ENCODE peak calls at places on chromosomes 4 and X, in seven cellular contexts. V is H9, M is neuronal stem cell, W is mesenchymal stem cell, L is mesendoderm, Q is trophoblast cell, P is H1. S is an unnamed sample.

GRCh38 chr4:86498560-86499166 is 95.5 kb upstream of the PTPN13 start:
- DNase-seq in L (peak; percentile 71), Q (no peak), M (no peak), W (peak; percentile 65), V (no peak), P (no peak), S (peak; percentile 68)

GRCh38 chr4:39998659-39999345 is 21.1 kb upstream of the PDS5A start:
- DNase-seq in P (no peak), V (no peak), M (no peak), Q (no peak), W (no peak), L (peak; percentile 86), S (no peak)

GRCh38 chr4:52076731-52077130 is 25.6 kb downstream of the SPATA18 start:
- DNase-seq in Q (peak; percentile 11), L (peak; percentile 76), P (peak; percentile 75), M (peak; percentile 35), V (peak; percentile 76), W (peak; percentile 46), S (no peak)

GRCh38 chrX:132071260-132071659 is 48.2 kb downstream of the STK26 start:
- DNase-seq in Q (no peak), P (no peak), M (no peak), W (peak; percentile 21), L (no peak), V (no peak), S (no peak)

GRCh38 chr4:38131371-38132139 is 171.4 kb downstream of the PTTG2 start:
- DNase-seq in W (peak; percentile 65), Q (peak; percentile 26), P (no peak), M (peak; percentile 37), L (peak; percentile 90), V (peak; percentile 77), S (no peak)

GRCh38 chr4:183906486-183906735 is 1.3 kb downstream of the STOX2 start:
- DNase-seq in Q (no peak), M (no peak), V (no peak), W (peak; percentile 1), P (no peak), L (no peak), S (no peak)

GRCh38 chr4:738781-739280 is 33.2 kb downstream of the PCGF3 start:
- DNase-seq in L (no peak), M (no peak), P (no peak), W (no peak), V (no peak), Q (no peak), S (no peak)

GRCh38 chrX:78934866-78935265 is 10.3 kb upstream of the P2RY10 start:
- DNase-seq in L (no peak), Q (no peak), M (no peak), V (no peak), W (no peak), P (no peak), S (no peak)

GRCh38 chr4:17398035-17398434 is 113.9 kb downstream of the QDPR start:
- DNase-seq in M (no peak), P (no peak), L (no peak), V (no peak), Q (no peak), W (no peak), S (no peak)

GRCh38 chr4:37446016-37446415 is 201.5 kb downstream of the NWD2 start:
- DNase-seq in P (no peak), L (no peak), M (no peak), W (no peak), V (no peak), Q (peak; percentile 58), S (no peak)

GRCh38 chr4:140982613-140983340 is 150.5 kb downstream of the RNF150 start:
- DNase-seq in Q (peak; percentile 2), M (no peak), L (no peak), V (no peak), W (no peak), P (no peak), S (peak; percentile 41)

GRCh38 chrX:47068214-47068613 is 10.0 kb upstream of the RGN start:
- DNase-seq in Q (no peak), V (no peak), L (no peak), P (no peak), M (no peak), W (no peak), S (no peak)

GRCh38 chrX:46257451-46257879 is 287.8 kb downstream of the ZNF674 start:
- DNase-seq in M (no peak), P (no peak), L (no peak), V (no peak), Q (no peak), W (no peak), S (no peak)

GRCh38 chr4:185914583-185915199 is 102.7 kb upstream of the SORBS2 start:
- DNase-seq in V (no peak), M (no peak), W (peak; percentile 88), Q (no peak), P (no peak), L (no peak), S (peak; percentile 82)

DNA sequence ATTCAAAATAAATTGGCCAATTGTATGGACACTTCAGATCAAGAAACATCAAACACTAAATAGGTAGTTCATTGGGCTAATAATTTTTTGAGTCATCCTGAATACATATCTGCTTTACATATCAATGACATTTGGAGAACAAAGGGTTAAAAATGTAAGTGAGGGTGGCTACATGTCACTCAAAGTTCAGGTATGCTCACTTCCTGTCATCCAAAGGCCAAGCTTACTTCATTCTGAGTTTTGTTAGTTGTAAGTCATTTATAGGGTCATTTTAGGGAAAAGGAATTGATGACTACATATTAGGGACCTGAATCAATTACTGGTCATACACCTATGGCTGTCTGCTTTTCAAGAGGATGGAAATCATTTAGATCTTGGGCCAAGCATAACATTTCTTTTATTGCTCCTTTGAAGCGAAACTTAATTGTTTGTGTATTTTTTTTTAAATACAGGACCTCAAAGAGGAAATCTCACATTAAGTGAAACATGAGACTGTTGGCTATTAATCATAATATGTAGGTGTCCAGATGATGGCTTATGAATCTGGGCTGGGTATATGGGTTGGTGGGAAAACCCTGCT is 119.2 kb upstream of the LEF1 start:
- DNase-seq in V (no peak), L (no peak), M (no peak), Q (no peak), P (no peak), W (no peak), S (no peak)
- H2BK120ac ChIP-seq in V (no peak overlapping the region), L (no peak overlapping the region), M (no peak overlapping the region), Q (no peak overlapping the region), P (no peak overlapping the region), W (no peak overlapping the region), S (no peak overlapping the region)

GRCh38 chr4:77174426-77174825 is 17.4 kb downstream of the CCNG2 start:
- DNase-seq in L (peak; percentile 53), Q (peak; percentile 15), M (no peak), P (no peak), W (peak; percentile 15), V (peak; percentile 34), S (peak; percentile 50)

GRCh38 chr4:77178560-77178959 is 21.6 kb downstream of the CCNG2 start:
- DNase-seq in V (no peak), L (no peak), P (no peak), M (peak; percentile 42), W (no peak), Q (no peak), S (no peak)

GRCh38 chr4:77175201-77175610 is 18.2 kb downstream of the CCNG2 start:
- DNase-seq in Q (peak; percentile 28), M (peak; percentile 66), P (no peak), W (no peak), L (peak; percentile 90), V (peak; percentile 84), S (no peak)

GRCh38 chr4:77177196-77177595 is 20.2 kb downstream of the CCNG2 start:
- DNase-seq in L (no peak), V (no peak), M (peak; percentile 82), W (no peak), Q (no peak), P (no peak), S (no peak)

DNA sequence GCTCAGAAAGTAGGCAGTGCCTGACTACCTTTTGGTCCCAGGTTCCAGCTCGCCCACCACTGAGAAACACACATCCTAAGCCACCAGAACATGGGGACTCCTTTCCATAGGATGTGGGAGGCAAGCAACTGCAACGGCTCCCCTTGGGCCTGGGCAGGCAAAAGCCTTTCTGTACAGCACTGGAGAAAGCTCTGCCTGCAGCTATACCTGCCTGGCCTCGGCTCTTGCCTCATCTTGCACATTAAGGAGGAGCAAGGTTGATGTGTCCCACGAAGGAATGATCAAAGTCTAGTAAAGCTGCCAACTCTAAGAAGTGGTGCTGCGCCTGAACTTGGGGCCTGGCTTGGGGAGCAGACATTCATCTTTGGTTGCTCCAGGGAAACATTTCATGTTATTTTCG is 19.6 kb downstream of the CCNG2 start:
- DNase-seq in W (no peak), Q (no peak), V (no peak), L (no peak), M (no peak), P (no peak), S (no peak)
- H2BK120ac ChIP-seq in W (no peak overlapping the region), Q (no peak overlapping the region), V (no peak overlapping the region), L (no peak overlapping the region), M (no peak overlapping the region), P (no peak overlapping the region), S (no peak overlapping the region)

GRCh38 chrX:506341-506740 is 119.6 kb upstream of the PPP2R3B start:
- DNase-seq in W (no peak), V (no peak), Q (no peak), M (no peak), P (no peak), L (peak; percentile 57), S (no peak)

GRCh38 chrX:508163-508562 is 121.5 kb upstream of the PPP2R3B start:
- DNase-seq in P (no peak), M (no peak), W (no peak), Q (no peak), V (no peak), L (no peak), S (no peak)
- H2BK120ac ChIP-seq in P (no peak overlapping the region), M (no peak overlapping the region), W (no peak overlapping the region), Q (no peak overlapping the region), V (no peak overlapping the region), L (no peak overlapping the region), S (no peak overlapping the region)

GRCh38 chr4:22454955-22455354 is 60.9 kb downstream of the ADGRA3 start:
- DNase-seq in L (no peak), W (no peak), P (no peak), M (no peak), V (no peak), Q (no peak), S (peak; percentile 25)
- H2BK120ac ChIP-seq in L (no peak overlapping the region), W (no peak overlapping the region), P (no peak overlapping the region), M (no peak overlapping the region), V (no peak overlapping the region), Q (no peak overlapping the region), S (no peak overlapping the region)

GRCh38 chr4:7867701-7868429 is 71.8 kb downstream of the AFAP1 start:
- DNase-seq in L (no peak), Q (no peak), V (no peak), W (peak; percentile 34), P (no peak), M (no peak), S (peak; percentile 73)
- H2BK120ac ChIP-seq in L (no peak overlapping the region), Q (no peak overlapping the region), V (no peak overlapping the region), W (no peak overlapping the region), P (no peak overlapping the region), M (no peak overlapping the region), S (peak overlapping the region; percentile 87)

GRCh38 chr4:2832309-2832980 is 11.2 kb upstream of the ADD1 start:
- DNase-seq in P (no peak), M (no peak), L (no peak), V (no peak), W (no peak), Q (no peak), S (no peak)
- H2BK120ac ChIP-seq in P (no peak overlapping the region), M (no peak overlapping the region), L (no peak overlapping the region), V (no peak overlapping the region), W (no peak overlapping the region), Q (no peak overlapping the region), S (no peak overlapping the region)

GRCh38 chr4:139609647-139610046 is 53.6 kb upstream of the SETD7 start:
- DNase-seq in W (peak; percentile 70), V (no peak), M (no peak), Q (no peak), P (no peak), L (no peak), S (peak; percentile 83)
- H2BK120ac ChIP-seq in W (no peak overlapping the region), V (no peak overlapping the region), M (no peak overlapping the region), Q (no peak overlapping the region), P (no peak overlapping the region), L (no peak overlapping the region), S (no peak overlapping the region)